ENCODE peak calls at places on chromosome 11, in five cellular contexts. H is stomach, G is heart left ventricle, P is A549, M is IMR-90. C is an unnamed sample. For H3K9me3, the result is how much of the 10 kb centered on the place peaks cover.

GRCh38 chr11:123264431-123264780 is 69.4 kb upstream of the CLMP start:
- DNase-seq in H (no peak), G (no peak), P (no peak), M (no peak), C (no peak)

GRCh38 chr11:68329993-68330699 is 17.8 kb downstream of the LRP5 start:
- DNase-seq in H (no peak), G (peak), P (no peak), M (peak), C (no peak)

GRCh38 chr11:1049431-1049891 is 12.9 kb upstream of the MUC6 start:
- DNase-seq in H (peak), G (peak), P (no peak), M (no peak), C (no peak)

GRCh38 chr11:107018902-107019493 is 722 bp upstream of the GUCY1A2 start:
- DNase-seq in H (peak), G (peak), P (peak), M (peak), C (peak)

GRCh38 chr11:97537407-97538150 is 1147.8 kb downstream of the JRKL start:
- DNase-seq in H (no peak), G (no peak), P (no peak), M (no peak), C (no peak)

GRCh38 chr11:93529707-93530467 is 13.3 kb downstream of the SMCO4 start:
- DNase-seq in H (no peak), G (peak), P (no peak), M (peak), C (no peak)

GRCh38 chr11:67504950-67505561 is at the start of gene PITPNM1:
- DNase-seq in H (peak), G (peak), P (peak), M (peak), C (peak)

GRCh38 chr11:128707671-128708070 is 13.8 kb downstream of the FLI1 start:
- DNase-seq in H (no peak), G (no peak), P (no peak), M (peak), C (no peak)

GRCh38 chr11:65505434-65506315 is 6.8 kb downstream of the MALAT1 start:
- DNase-seq in H (no peak), G (no peak), P (peak), M (peak), C (no peak)

GRCh38 chr11:64764753-64765152 is 5.0 kb upstream of the PYGM start:
- DNase-seq in H (no peak), G (no peak), P (no peak), M (no peak), C (no peak)

GRCh38 chr11:96082002-96082899 is 158.3 kb upstream of the MTMR2 start:
- DNase-seq in H (no peak), G (no peak), P (no peak), M (no peak), C (no peak)

GRCh38 chr11:73394416-73395296 is 18.5 kb downstream of the RELT start:
- DNase-seq in H (no peak), G (no peak), P (no peak), M (no peak), C (no peak)

GRCh38 chr11:111913997-111914396 is 1.5 kb downstream of the HSPB2 start:
- DNase-seq in H (no peak), G (peak), P (no peak), M (peak), C (no peak)

GRCh38 chr11:112837162-112837826 is 123.9 kb upstream of the NCAM1 start:
- DNase-seq in H (peak), G (peak), P (peak), M (no peak), C (no peak)

GRCh38 chr11:125465254-125465653 is 30.8 kb downstream of the FEZ1 start:
- DNase-seq in H (no peak), G (no peak), P (no peak), M (no peak), C (no peak)

GRCh38 chr11:119355091-119355843 is 8.8 kb upstream of the MFRP start:
- DNase-seq in H (no peak), G (no peak), P (no peak), M (no peak), C (no peak)

GRCh38 chr11:24866743-24867142 is 369.9 kb downstream of the LUZP2 start:
- DNase-seq in H (no peak), G (no peak), P (no peak), M (no peak), C (no peak)

GRCh38 chr11:61976813-61977475 is 9.5 kb upstream of the FTH1 start:
- DNase-seq in H (no peak), G (no peak), P (no peak), M (no peak), C (no peak)

GRCh38 chr11:92390783-92391182 is 166.2 kb downstream of the FAT3 start:
- DNase-seq in H (no peak), G (no peak), P (no peak), M (no peak), C (no peak)

GRCh38 chr11:124938206-124938765 is 2.4 kb upstream of the HEPACAM start:
- DNase-seq in H (no peak), G (no peak), P (no peak), M (peak), C (no peak)

GRCh38 chr11:78931891-78932290 is 357.2 kb upstream of the NARS2 start:
- DNase-seq in H (no peak), G (no peak), P (no peak), M (no peak), C (no peak)

GRCh38 chr11:57310630-57311086 is 14.1 kb downstream of the TNKS1BP1 start:
- DNase-seq in H (no peak), G (no peak), P (no peak), M (peak), C (no peak)

GRCh38 chr11:46250071-46251052 is 27.1 kb upstream of the CREB3L1 start:
- DNase-seq in H (no peak), G (no peak), P (no peak), M (peak), C (no peak)

GRCh38 chr11:44003736-44004451 is 43.9 kb upstream of the ACCSL start:
- DNase-seq in H (peak), G (no peak), P (no peak), M (no peak), C (no peak)

GRCh38 chr11:17410606-17411379 is 22.3 kb upstream of the KCNJ11 start:
- DNase-seq in H (peak), G (no peak), P (no peak), M (no peak), C (peak)

GRCh38 chr11:15688351-15688792 is 573.6 kb downstream of the INSC start:
- DNase-seq in H (no peak), G (peak), P (no peak), M (peak), C (no peak)

GRCh38 chr11:96132437-96132836 is 208.5 kb upstream of the MTMR2 start:
- DNase-seq in H (no peak), G (no peak), P (no peak), M (peak), C (no peak)

GRCh38 chr11:122556605-122557004 is 98.9 kb upstream of the UBASH3B start:
- DNase-seq in H (no peak), G (peak), P (no peak), M (no peak), C (peak)

GRCh38 chr11:1826552-1827094 is 8.2 kb upstream of the SYT8 start:
- DNase-seq in H (peak), G (peak), P (peak), M (peak), C (peak)

GRCh38 chr11:83852775-83853442 is 566.7 kb upstream of the CCDC90B start:
- DNase-seq in H (no peak), G (no peak), P (no peak), M (no peak), C (no peak)

GRCh38 chr11:65435981-65436411 is 13.4 kb downstream of the NEAT1 start:
- DNase-seq in H (peak), G (peak), P (peak), M (no peak), C (peak)

GRCh38 chr11:65576867-65577755 is 1.3 kb downstream of the EHBP1L1 start:
- DNase-seq in H (peak), G (peak), P (peak), M (peak), C (peak)

GRCh38 chr11:4740735-4741134 is 29.0 kb downstream of the OR51F1 start:
- DNase-seq in H (no peak), G (no peak), P (no peak), M (no peak), C (no peak)

GRCh38 chr11:108938604-108939003 is 273.7 kb downstream of the DDX10 start:
- DNase-seq in H (no peak), G (no peak), P (no peak), M (peak), C (no peak)

GRCh38 chr11:133176748-133177147 is 355.6 kb downstream of the OPCML start:
- DNase-seq in H (no peak), G (no peak), P (no peak), M (no peak), C (no peak)

GRCh38 chr11:74449369-74449931 is 17.9 kb downstream of the KCNE3 start:
- DNase-seq in H (peak), G (no peak), P (peak), M (peak), C (peak)

GRCh38 chr11:57547854-57548377 is 10.5 kb downstream of the SMTNL1 start:
- DNase-seq in H (no peak), G (no peak), P (no peak), M (no peak), C (no peak)

GRCh38 chr11:87405843-87406242 is 368.1 kb downstream of the TMEM135 start:
- DNase-seq in H (no peak), G (peak), P (no peak), M (no peak), C (no peak)

GRCh38 chr11:27697679-27698275 is 2.5 kb downstream of the BDNF start:
- DNase-seq in H (no peak), G (no peak), P (no peak), M (no peak), C (no peak)

GRCh38 chr11:7600205-7600775 is 73.0 kb downstream of the CYB5R2 start:
- DNase-seq in H (peak), G (no peak), P (peak), M (peak), C (peak)

DNA sequence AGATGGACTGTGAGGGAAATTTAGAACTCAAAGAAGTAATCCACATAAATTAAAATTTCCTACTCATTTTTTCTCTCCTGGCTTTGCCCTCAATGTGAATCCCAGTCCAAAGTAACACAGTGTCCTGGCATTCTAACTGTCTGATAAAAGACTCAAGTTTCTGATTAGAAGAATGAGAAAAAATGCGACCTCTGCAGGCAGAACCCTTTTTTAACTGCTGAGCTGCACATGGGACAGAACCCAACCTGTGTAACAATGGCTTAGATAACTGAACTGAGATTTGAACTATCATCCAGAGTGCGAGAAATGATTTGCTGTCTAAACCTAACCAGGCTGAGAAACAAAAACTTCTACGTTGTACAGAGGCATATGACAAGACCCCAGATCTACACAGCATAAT is 385.6 kb upstream of the LRRC4C start:
- DNase-seq in H (no peak), G (no peak), P (no peak), M (no peak), C (no peak)
- H3K9me3 ChIP-seq in H (under half), G (under half), P (under half), M (under half), C (under half)

DNA sequence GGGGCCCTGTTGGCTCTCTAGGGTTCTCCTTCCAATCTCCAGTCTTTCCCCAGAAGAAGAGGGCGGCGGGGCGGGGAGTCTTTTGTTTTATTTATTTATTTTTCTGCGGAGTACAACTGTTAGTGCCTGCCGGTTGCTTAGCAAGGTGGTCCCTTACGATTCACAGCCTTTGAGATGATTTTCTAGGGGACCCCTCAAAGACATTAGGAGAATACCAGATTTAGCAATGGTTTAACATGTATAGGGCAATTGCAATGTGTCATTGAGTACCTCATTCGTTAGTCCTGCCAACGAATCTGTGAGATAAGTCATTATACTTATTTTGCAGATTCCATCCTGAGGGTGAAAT is 307 bp upstream of the MRPL16 start:
- DNase-seq in H (no peak), G (no peak), P (no peak), M (no peak), C (no peak)
- TF ChIP-seq POLR2A in H (no peak), G (no peak), P (no peak), M (no peak), C (no peak)

GRCh38 chr11:116182356-116182966 is 590.3 kb downstream of the BUD13 start:
- DNase-seq in H (no peak), G (no peak), P (no peak), M (no peak), C (no peak)
- H3K27ac ChIP-seq in H (peak), G (no peak), P (no peak), M (no peak), C (no peak)

DNA sequence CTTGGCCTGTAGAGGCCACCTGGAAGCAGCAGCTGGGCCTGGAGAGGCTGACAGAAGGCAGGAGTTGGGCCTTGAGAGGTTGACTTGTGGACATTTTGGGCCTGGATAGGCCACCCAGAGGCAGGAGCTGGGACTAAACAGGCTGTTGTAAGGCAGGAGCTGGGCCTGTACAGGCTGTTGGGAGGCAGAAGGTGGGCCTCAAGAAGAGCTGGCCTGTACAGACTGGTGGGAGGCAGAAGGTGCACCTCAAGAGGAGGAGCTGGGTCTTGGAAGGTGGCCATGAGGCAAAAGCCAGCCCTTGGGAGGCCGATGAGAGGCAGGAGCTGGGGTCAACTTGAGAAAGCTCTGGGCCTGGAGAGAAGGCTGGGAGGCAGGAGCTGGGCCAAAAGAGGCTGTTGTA is 45.3 kb downstream of the OR4C45 start:
- DNase-seq in H (no peak), G (no peak), P (no peak), M (no peak), C (no peak)
- H3K9me3 ChIP-seq in H (half or more), G (under half), P (under half), M (under half), C (under half)

DNA sequence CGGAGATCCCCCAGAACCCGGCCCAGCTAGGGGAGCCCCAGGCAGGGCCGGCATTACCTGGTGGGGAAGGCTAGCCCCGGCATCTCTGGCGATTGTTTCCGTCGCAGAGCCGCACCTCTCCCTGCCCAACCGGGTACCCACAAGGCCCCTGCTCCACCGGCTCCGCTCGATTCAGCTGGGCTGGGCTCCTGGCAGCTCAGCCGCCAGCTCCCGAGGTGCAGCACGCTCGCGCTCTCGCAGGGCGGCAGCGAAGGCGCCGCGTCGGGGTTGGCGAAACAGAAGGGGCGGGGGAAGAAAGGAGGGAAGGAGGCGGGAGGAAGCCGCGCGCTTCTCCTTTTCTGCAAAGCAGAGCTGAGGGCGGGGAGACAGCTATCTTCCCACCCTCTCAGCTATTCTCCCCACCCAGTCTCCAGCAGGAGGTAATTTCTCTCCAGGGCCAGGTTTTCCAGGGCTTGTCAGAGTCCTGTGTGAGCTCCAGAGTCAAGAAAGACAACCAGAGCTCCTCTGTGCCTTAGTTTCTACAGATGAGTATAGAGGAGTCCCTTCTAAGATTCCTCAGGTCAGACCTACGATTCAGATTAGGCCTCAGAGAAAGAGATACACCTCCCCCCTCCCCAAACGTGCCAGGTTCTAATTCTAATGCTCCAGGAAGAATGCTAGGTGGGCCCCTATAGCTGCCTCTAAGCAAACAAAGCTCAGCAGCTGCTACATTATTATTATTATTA is 62.0 kb downstream of the PAK1 start:
- DNase-seq in H (peak), G (peak), P (peak), M (peak), C (peak)
- TF ChIP-seq POLR2A in H (no peak), G (peak), P (peak), M (no peak), C (peak)

GRCh38 chr11:117022526-117022925 is 75.7 kb downstream of the SIK3 start:
- DNase-seq in H (no peak), G (no peak), P (no peak), M (no peak), C (no peak)

GRCh38 chr11:117019871-117020270 is 78.4 kb downstream of the SIK3 start:
- DNase-seq in H (no peak), G (no peak), P (no peak), M (no peak), C (no peak)

GRCh38 chr11:117020873-117021564 is 77.2 kb downstream of the SIK3 start:
- DNase-seq in H (no peak), G (no peak), P (no peak), M (no peak), C (no peak)

GRCh38 chr11:117017456-117017855 is 80.8 kb downstream of the SIK3 start:
- DNase-seq in H (no peak), G (no peak), P (no peak), M (no peak), C (no peak)

GRCh38 chr11:117020287-117020686 is 77.9 kb downstream of the SIK3 start:
- DNase-seq in H (no peak), G (no peak), P (no peak), M (no peak), C (peak)
- H3K27ac ChIP-seq in H (peak), G (no peak), P (peak), M (no peak), C (peak)